ENCODE peak calls at places on chromosomes 12 and 14, in nine cellular contexts. One of them, this sample, is unnamed.
A peak's percentile ranks its signal among the peaks of the same experiment; 100 is the strongest.

GRCh38 chr12:27644446-27644845 is 51.8 kb upstream of the REP15 start:
- DNase-seq in EL: peak; percentile 18
- DNase-seq in left lobe of liver: no peak
- DNase-seq in T-cell: no peak
- DNase-seq in effector memory CD8-positive, alpha-beta T cell: no peak
- DNase-seq in HTR-8/SVneo: no peak
- DNase-seq in AG08395: peak; percentile 4
- DNase-seq in aorta: no peak
- DNase-seq in endodermal cell: no peak
- DNase-seq in this sample: no peak

GRCh38 chr12:104576178-104576778 is 119.5 kb downstream of the CHST11 start:
- DNase-seq in EL: no peak
- DNase-seq in left lobe of liver: no peak
- DNase-seq in T-cell: no peak
- DNase-seq in effector memory CD8-positive, alpha-beta T cell: no peak
- DNase-seq in HTR-8/SVneo: no peak
- DNase-seq in AG08395: no peak
- DNase-seq in aorta: no peak
- DNase-seq in endodermal cell: no peak
- DNase-seq in this sample: no peak

GRCh38 chr14:95182379-95182778 is 25.1 kb upstream of the DICER1 start:
- DNase-seq in EL: no peak
- DNase-seq in left lobe of liver: no peak
- DNase-seq in T-cell: no peak
- DNase-seq in effector memory CD8-positive, alpha-beta T cell: no peak
- DNase-seq in HTR-8/SVneo: no peak
- DNase-seq in AG08395: no peak
- DNase-seq in aorta: no peak
- DNase-seq in endodermal cell: peak; percentile 60
- DNase-seq in this sample: no peak

GRCh38 chr14:55581011-55581806 is 1.2 kb downstream of the KTN1 start:
- DNase-seq in EL: peak; percentile 62
- DNase-seq in left lobe of liver: peak; percentile 55
- DNase-seq in T-cell: peak; percentile 25
- DNase-seq in effector memory CD8-positive, alpha-beta T cell: peak; percentile 39
- DNase-seq in HTR-8/SVneo: peak; percentile 43
- DNase-seq in AG08395: peak; percentile 14
- DNase-seq in aorta: peak; percentile 79
- DNase-seq in endodermal cell: peak; percentile 76
- DNase-seq in this sample: no peak

GRCh38 chr14:55062517-55063351 is 11.3 kb downstream of the MAPK1IP1L start:
- DNase-seq in EL: no peak
- DNase-seq in left lobe of liver: peak; percentile 56
- DNase-seq in T-cell: no peak
- DNase-seq in effector memory CD8-positive, alpha-beta T cell: no peak
- DNase-seq in HTR-8/SVneo: no peak
- DNase-seq in AG08395: no peak
- DNase-seq in aorta: no peak
- DNase-seq in endodermal cell: no peak
- DNase-seq in this sample: no peak

GRCh38 chr12:76558684-76559276 is 791 bp downstream of the OSBPL8 start:
- DNase-seq in EL: peak; percentile 41
- DNase-seq in left lobe of liver: peak; percentile 65
- DNase-seq in T-cell: peak; percentile 81
- DNase-seq in effector memory CD8-positive, alpha-beta T cell: peak; percentile 82
- DNase-seq in HTR-8/SVneo: peak; percentile 10
- DNase-seq in AG08395: peak; percentile 29
- DNase-seq in aorta: peak; percentile 79
- DNase-seq in endodermal cell: peak; percentile 84
- DNase-seq in this sample: no peak

GRCh38 chr14:92600318-92601053 is 86.9 kb downstream of the RIN3 start:
- DNase-seq in EL: peak; percentile 93
- DNase-seq in left lobe of liver: no peak
- DNase-seq in T-cell: no peak
- DNase-seq in effector memory CD8-positive, alpha-beta T cell: no peak
- DNase-seq in HTR-8/SVneo: peak; percentile 80
- DNase-seq in AG08395: peak; percentile 79
- DNase-seq in aorta: no peak
- DNase-seq in endodermal cell: peak; percentile 34
- DNase-seq in this sample: no peak

GRCh38 chr12:84842406-84843013 is 70.1 kb downstream of the SLC6A15 start:
- DNase-seq in EL: peak; percentile 43
- DNase-seq in left lobe of liver: no peak
- DNase-seq in T-cell: no peak
- DNase-seq in effector memory CD8-positive, alpha-beta T cell: no peak
- DNase-seq in HTR-8/SVneo: peak; percentile 10
- DNase-seq in AG08395: peak; percentile 52
- DNase-seq in aorta: no peak
- DNase-seq in endodermal cell: no peak
- DNase-seq in this sample: peak; percentile 5

GRCh38 chr12:18261273-18261672 is at the start of gene PIK3C2G:
- DNase-seq in EL: no peak
- DNase-seq in left lobe of liver: no peak
- DNase-seq in T-cell: no peak
- DNase-seq in effector memory CD8-positive, alpha-beta T cell: no peak
- DNase-seq in HTR-8/SVneo: no peak
- DNase-seq in AG08395: no peak
- DNase-seq in aorta: no peak
- DNase-seq in endodermal cell: no peak
- DNase-seq in this sample: no peak

GRCh38 chr12:48917857-48918537 is 7.3 kb downstream of the FKBP11 start:
- DNase-seq in EL: no peak
- DNase-seq in left lobe of liver: no peak
- DNase-seq in T-cell: peak; percentile 34
- DNase-seq in effector memory CD8-positive, alpha-beta T cell: peak; percentile 35
- DNase-seq in HTR-8/SVneo: no peak
- DNase-seq in AG08395: no peak
- DNase-seq in aorta: no peak
- DNase-seq in endodermal cell: no peak
- DNase-seq in this sample: no peak

GRCh38 chr12:88617352-88617751 is 37.1 kb upstream of the KITLG start:
- DNase-seq in EL: no peak
- DNase-seq in left lobe of liver: no peak
- DNase-seq in T-cell: no peak
- DNase-seq in effector memory CD8-positive, alpha-beta T cell: no peak
- DNase-seq in HTR-8/SVneo: no peak
- DNase-seq in AG08395: no peak
- DNase-seq in aorta: no peak
- DNase-seq in endodermal cell: no peak
- DNase-seq in this sample: no peak

GRCh38 chr14:74545386-74545785 is 51.8 kb downstream of the ISCA2 start:
- DNase-seq in EL: no peak
- DNase-seq in left lobe of liver: no peak
- DNase-seq in T-cell: no peak
- DNase-seq in effector memory CD8-positive, alpha-beta T cell: no peak
- DNase-seq in HTR-8/SVneo: no peak
- DNase-seq in AG08395: no peak
- DNase-seq in aorta: peak; percentile 54
- DNase-seq in endodermal cell: no peak
- DNase-seq in this sample: no peak

GRCh38 chr12:111056618-111057521 is 136.5 kb upstream of the MYL2 start:
- DNase-seq in EL: no peak
- DNase-seq in left lobe of liver: no peak
- DNase-seq in T-cell: peak; percentile 37
- DNase-seq in effector memory CD8-positive, alpha-beta T cell: peak; percentile 40
- DNase-seq in HTR-8/SVneo: no peak
- DNase-seq in AG08395: no peak
- DNase-seq in aorta: peak; percentile 37
- DNase-seq in endodermal cell: peak; percentile 64
- DNase-seq in this sample: no peak

GRCh38 chr12:13223176-13223806 is 26.8 kb downstream of the EMP1 start:
- DNase-seq in EL: peak; percentile 98
- DNase-seq in left lobe of liver: no peak
- DNase-seq in T-cell: no peak
- DNase-seq in effector memory CD8-positive, alpha-beta T cell: no peak
- DNase-seq in HTR-8/SVneo: peak; percentile 26
- DNase-seq in AG08395: peak; percentile 84
- DNase-seq in aorta: no peak
- DNase-seq in endodermal cell: peak; percentile 14
- DNase-seq in this sample: no peak

GRCh38 chr12:120536064-120536791 is 2.1 kb downstream of the RNF10 start:
- DNase-seq in EL: no peak
- DNase-seq in left lobe of liver: no peak
- DNase-seq in T-cell: peak; percentile 17
- DNase-seq in effector memory CD8-positive, alpha-beta T cell: no peak
- DNase-seq in HTR-8/SVneo: no peak
- DNase-seq in AG08395: no peak
- DNase-seq in aorta: no peak
- DNase-seq in endodermal cell: no peak
- DNase-seq in this sample: no peak